ENCODE peak calls at places on chromosomes 3 and 15, in nine cellular contexts. D is NCI-H2029 treated with DMSO at 0.1 percent for 48 hours; N is CD8-positive, alpha-beta T cell; X is NCI-H1105; G is HEK293T; B is heart left ventricle; E is upper lobe of right lung; P is ureter; V is left ventricle myocardium superior. W is an unnamed sample.

GRCh38 chr3:172256101-172256687 is 192.1 kb downstream of the GHSR start:
- DNase-seq in D (no peak), N (no peak), X (no peak), G (no peak), B (peak), E (no peak), P (no peak), V (no peak), W (no peak)

GRCh38 chr15:98796685-98797084 is 148.3 kb downstream of the IGF1R start:
- DNase-seq in D (no peak), N (no peak), X (no peak), G (no peak), B (no peak), E (no peak), P (peak), V (no peak), W (no peak)

GRCh38 chr15:97177135-97177704 is 783.3 kb upstream of the ARRDC4 start:
- DNase-seq in D (no peak), N (no peak), X (no peak), G (peak), B (no peak), E (no peak), P (no peak), V (no peak), W (no peak)

GRCh38 chr3:47475029-47475569 is 642 bp downstream of the SCAP start:
- DNase-seq in D (no peak), N (no peak), X (no peak), G (no peak), B (no peak), E (no peak), P (peak), V (no peak), W (peak)

GRCh38 chr3:168155207-168155785 is 59.6 kb upstream of the GOLIM4 start:
- DNase-seq in D (no peak), N (no peak), X (no peak), G (no peak), B (no peak), E (no peak), P (no peak), V (no peak), W (no peak)

GRCh38 chr3:33883538-33884203 is 85.2 kb downstream of the PDCD6IP start:
- DNase-seq in D (peak), N (peak), X (no peak), G (no peak), B (no peak), E (no peak), P (no peak), V (no peak), W (no peak)

GRCh38 chr3:72629191-72629611 is 219.0 kb downstream of the SHQ1 start:
- DNase-seq in D (no peak), N (no peak), X (no peak), G (no peak), B (no peak), E (no peak), P (no peak), V (no peak), W (no peak)

GRCh38 chr3:52195823-52196331 is 2.1 kb upstream of the ALAS1 start:
- DNase-seq in D (no peak), N (no peak), X (no peak), G (no peak), B (no peak), E (no peak), P (no peak), V (no peak), W (peak)

GRCh38 chr3:4722103-4722502 is 229.0 kb downstream of the ITPR1 start:
- DNase-seq in D (peak), N (no peak), X (no peak), G (peak), B (no peak), E (peak), P (peak), V (peak), W (peak)

GRCh38 chr15:71748327-71748726 is 62.0 kb upstream of the NR2E3 start:
- DNase-seq in D (no peak), N (no peak), X (no peak), G (no peak), B (no peak), E (no peak), P (no peak), V (no peak), W (no peak)

GRCh38 chr3:64063207-64063981 is 40.1 kb upstream of the PSMD6 start:
- DNase-seq in D (no peak), N (no peak), X (no peak), G (no peak), B (no peak), E (no peak), P (no peak), V (no peak), W (no peak)

GRCh38 chr15:89780601-89781000 is 4.5 kb downstream of the MESP2 start:
- DNase-seq in D (no peak), N (no peak), X (no peak), G (no peak), B (no peak), E (no peak), P (no peak), V (no peak), W (no peak)

GRCh38 chr3:192928720-192929119 is 11.1 kb upstream of the MB21D2 start:
- DNase-seq in D (peak), N (no peak), X (no peak), G (no peak), B (no peak), E (no peak), P (no peak), V (no peak), W (no peak)

GRCh38 chr3:8499181-8499611 is 2.4 kb upstream of the LMCD1 start:
- DNase-seq in D (peak), N (no peak), X (peak), G (no peak), B (no peak), E (no peak), P (no peak), V (no peak), W (no peak)

GRCh38 chr3:9715764-9716437 is 12.3 kb downstream of the CPNE9 start:
- DNase-seq in D (no peak), N (peak), X (no peak), G (peak), B (peak), E (peak), P (peak), V (peak), W (peak)

GRCh38 chr3:172561894-172562664 is 38.8 kb upstream of the TNFSF10 start:
- DNase-seq in D (no peak), N (no peak), X (no peak), G (no peak), B (no peak), E (no peak), P (no peak), V (no peak), W (peak)

GRCh38 chr3:72127843-72128242 is 342.9 kb upstream of the PROK2 start:
- DNase-seq in D (no peak), N (no peak), X (no peak), G (no peak), B (no peak), E (no peak), P (no peak), V (no peak), W (no peak)

GRCh38 chr15:95405447-95405846 is 925.1 kb upstream of the NR2F2 start:
- DNase-seq in D (no peak), N (no peak), X (no peak), G (no peak), B (no peak), E (no peak), P (no peak), V (no peak), W (no peak)

GRCh38 chr3:146166450-146167222 is 5.7 kb upstream of the PLOD2 start:
- DNase-seq in D (no peak), N (no peak), X (no peak), G (no peak), B (no peak), E (no peak), P (no peak), V (no peak), W (no peak)

GRCh38 chr15:88894819-88895767 is at the start of gene HAPLN3:
- DNase-seq in D (no peak), N (peak), X (no peak), G (peak), B (no peak), E (no peak), P (no peak), V (peak), W (peak)

GRCh38 chr15:25501828-25502446 is 63.1 kb upstream of the UBE3A start:
- DNase-seq in D (peak), N (no peak), X (peak), G (no peak), B (no peak), E (no peak), P (no peak), V (no peak), W (no peak)

GRCh38 chr15:90035095-90035834 is 34.1 kb downstream of the ZNF710 start:
- DNase-seq in D (peak), N (no peak), X (no peak), G (no peak), B (peak), E (peak), P (no peak), V (peak), W (peak)

GRCh38 chr3:22117751-22118346 is 366.8 kb upstream of the ZNF385D start:
- DNase-seq in D (peak), N (no peak), X (no peak), G (peak), B (no peak), E (no peak), P (no peak), V (no peak), W (no peak)

GRCh38 chr15:101464246-101464998 is 25.1 kb downstream of the PCSK6 start:
- DNase-seq in D (no peak), N (no peak), X (no peak), G (no peak), B (no peak), E (no peak), P (no peak), V (no peak), W (no peak)

GRCh38 chr3:39255503-39256325 is 24.1 kb downstream of the CX3CR1 start:
- DNase-seq in D (no peak), N (no peak), X (no peak), G (no peak), B (no peak), E (no peak), P (no peak), V (no peak), W (peak)

GRCh38 chr3:129553771-129554170 is 10.8 kb downstream of the H1-8 start:
- DNase-seq in D (no peak), N (no peak), X (no peak), G (no peak), B (no peak), E (no peak), P (no peak), V (no peak), W (no peak)

W was measured in transverse colon.